ENCODE peak calls at places on chromosomes 5 and 9, in eight cellular contexts. G is MM.1S, F is GM23248, I is neural progenitor cell, A is K562, B is mammary epithelial cell, Q is kidney, R is adipocyte. X is an unnamed sample.

GRCh38 chr5:125277494-125278154 is 531.2 kb upstream of the ZNF608 start:
- DNase-seq in F (peak; percentile 88), G (no peak), Q (no peak), B (peak; percentile 95), A (no peak), I (no peak), R (peak; percentile 42), X (no peak)

GRCh38 chr9:89122944-89123343 is 55.7 kb downstream of the SHC3 start:
- DNase-seq in Q (no peak), I (no peak), B (peak; percentile 9), F (peak; percentile 54), R (peak; percentile 91), A (no peak), G (no peak), X (no peak)

GRCh38 chr9:16653491-16654407 is 216.7 kb downstream of the BNC2 start:
- DNase-seq in A (no peak), Q (no peak), F (no peak), G (peak; percentile 24), B (no peak), R (no peak), I (peak; percentile 9), X (no peak)

GRCh38 chr9:74125916-74126315 is 371.2 kb upstream of the RORB start:
- DNase-seq in Q (no peak), R (peak; percentile 1), B (no peak), G (no peak), I (peak; percentile 48), A (no peak), F (no peak), X (no peak)

GRCh38 chr5:170357853-170358497 is 31.2 kb downstream of the KCNMB1 start:
- DNase-seq in A (peak; percentile 58), F (no peak), I (no peak), B (no peak), R (no peak), Q (peak; percentile 82), G (no peak), X (no peak)

GRCh38 chr5:57937501-57937900 is 454.9 kb upstream of the ACTBL2 start:
- DNase-seq in G (no peak), I (no peak), R (peak; percentile 16), B (no peak), Q (no peak), F (no peak), A (no peak), X (no peak)

GRCh38 chr9:75653750-75654149 is 236.7 kb upstream of the PCSK5 start:
- DNase-seq in G (no peak), I (no peak), B (no peak), R (no peak), A (no peak), Q (no peak), F (no peak), X (no peak)

GRCh38 chr5:180170111-180170809 is 38.8 kb downstream of the RASGEF1C start:
- DNase-seq in F (no peak), G (no peak), B (no peak), Q (no peak), I (peak; percentile 19), R (no peak), A (no peak), X (peak; percentile 62)

GRCh38 chr9:12748016-12748415 is 26.8 kb upstream of the LURAP1L start:
- DNase-seq in B (peak; percentile 92), R (no peak), I (no peak), F (peak; percentile 81), A (no peak), G (no peak), Q (no peak), X (no peak)

GRCh38 chr9:110691002-110691549 is 22.5 kb downstream of the MUSK start:
- DNase-seq in F (peak; percentile 18), G (no peak), B (no peak), A (peak; percentile 9), I (no peak), R (no peak), Q (no peak), X (no peak)

GRCh38 chr5:88544616-88545150 is 276.0 kb upstream of the TMEM161B start:
- DNase-seq in F (no peak), I (peak; percentile 5), G (no peak), Q (no peak), B (no peak), A (no peak), R (no peak), X (no peak)

GRCh38 chr5:155260798-155261197 is 247.2 kb downstream of the KIF4B start:
- DNase-seq in F (no peak), I (peak; percentile 70), A (peak; percentile 7), R (no peak), B (no peak), Q (no peak), G (peak; percentile 83), X (peak; percentile 69)

GRCh38 chr9:99162759-99163364 is 57.9 kb downstream of the TGFBR1 start:
- DNase-seq in R (peak; percentile 84), I (peak; percentile 56), Q (no peak), B (no peak), G (peak; percentile 63), F (peak; percentile 66), A (peak; percentile 37), X (no peak)

GRCh38 chr5:150217041-150217440 is 27.2 kb downstream of the SLC6A7 start:
- DNase-seq in G (no peak), I (no peak), R (no peak), A (no peak), B (no peak), F (no peak), Q (no peak), X (no peak)

GRCh38 chr9:76373173-76373771 is 21.0 kb downstream of the RFK start:
- DNase-seq in B (peak; percentile 68), G (no peak), I (no peak), F (peak; percentile 75), Q (no peak), A (no peak), R (peak; percentile 34), X (no peak)

GRCh38 chr5:88459971-88460370 is 191.3 kb upstream of the TMEM161B start:
- DNase-seq in B (no peak), F (no peak), I (no peak), G (no peak), R (no peak), Q (no peak), A (no peak), X (no peak)

GRCh38 chr9:114363424-114363823 is 24.4 kb downstream of the AKNA start:
- DNase-seq in B (no peak), F (no peak), Q (peak; percentile 25), R (no peak), I (no peak), A (no peak), G (no peak), X (no peak)

GRCh38 chr5:95717439-95717838 is 13.7 kb upstream of the RHOBTB3 start:
- DNase-seq in I (no peak), G (no peak), R (no peak), F (no peak), Q (no peak), B (no peak), A (no peak), X (no peak)

GRCh38 chr5:170636206-170636605 is 132.4 kb downstream of the KCNIP1 start:
- DNase-seq in I (no peak), F (no peak), A (no peak), R (no peak), B (no peak), G (no peak), Q (no peak), X (peak; percentile 17)

GRCh38 chr5:149594206-149594895 is 13.1 kb downstream of the ARHGEF37 start:
- DNase-seq in R (peak; percentile 31), B (no peak), I (no peak), G (no peak), F (no peak), A (no peak), Q (no peak), X (peak; percentile 2)

GRCh38 chr9:134932656-134933055 is 14.9 kb upstream of the FCN1 start:
- DNase-seq in F (no peak), I (no peak), B (no peak), A (no peak), R (no peak), G (no peak), Q (no peak), X (no peak)
- H3K4me3 ChIP-seq in F (no peak overlapping the region), I (no peak overlapping the region), B (no peak overlapping the region), A (no peak overlapping the region), R (no peak overlapping the region), G (no peak overlapping the region), Q (no peak overlapping the region), X (no peak overlapping the region)

GRCh38 chr5:147860641-147861025 is 17.9 kb upstream of the SCGB3A2 start:
- DNase-seq in I (no peak), F (no peak), R (no peak), G (no peak), Q (no peak), B (no peak), A (no peak), X (peak; percentile 54)
- H3K4me1 ChIP-seq in I (peaks cover 8% of the 10 kb centered on the region), F (no peaks in the 10 kb centered on the region), R (peaks cover 3% of the 10 kb centered on the region), G (peaks cover 5% of the 10 kb centered on the region), Q (no peaks in the 10 kb centered on the region), B (no peaks in the 10 kb centered on the region), A (no peaks in the 10 kb centered on the region), X (peaks cover 2% of the 10 kb centered on the region)

GRCh38 chr5:173972844-173973613 is 15.9 kb upstream of the C5orf47 start:
- DNase-seq in I (peak; percentile 91), G (peak; percentile 67), B (peak; percentile 54), F (peak; percentile 83), R (peak; percentile 94), A (peak; percentile 83), Q (peak; percentile 88), X (peak; percentile 95)
- H3K9ac ChIP-seq in I (no peak overlapping the region), G (peak overlapping the region; percentile 18), B (no peak overlapping the region), F (peak overlapping the region; percentile 69), R (peak overlapping the region; percentile 68), A (peak overlapping the region; percentile 81), Q (peak overlapping the region; percentile 71), X (no peak overlapping the region)

GRCh38 chr5:10366310-10367297 is 13.1 kb downstream of the MARCHF6 start:
- DNase-seq in Q (no peak), F (peak; percentile 85), I (no peak), R (peak; percentile 87), G (no peak), B (peak; percentile 72), A (no peak), X (no peak)

GRCh38 chr5:10367586-10367985 is 14.1 kb downstream of the MARCHF6 start:
- DNase-seq in R (peak; percentile 20), I (no peak), B (no peak), F (peak; percentile 7), Q (no peak), A (no peak), G (no peak), X (no peak)

GRCh38 chr5:10363519-10364185 is 10.2 kb downstream of the MARCHF6 start:
- DNase-seq in R (no peak), A (no peak), F (no peak), G (no peak), B (no peak), I (no peak), Q (no peak), X (no peak)

GRCh38 chr5:10365800-10366199 is 12.3 kb downstream of the MARCHF6 start:
- DNase-seq in F (no peak), I (no peak), G (no peak), R (no peak), B (no peak), Q (no peak), A (no peak), X (no peak)

DNA sequence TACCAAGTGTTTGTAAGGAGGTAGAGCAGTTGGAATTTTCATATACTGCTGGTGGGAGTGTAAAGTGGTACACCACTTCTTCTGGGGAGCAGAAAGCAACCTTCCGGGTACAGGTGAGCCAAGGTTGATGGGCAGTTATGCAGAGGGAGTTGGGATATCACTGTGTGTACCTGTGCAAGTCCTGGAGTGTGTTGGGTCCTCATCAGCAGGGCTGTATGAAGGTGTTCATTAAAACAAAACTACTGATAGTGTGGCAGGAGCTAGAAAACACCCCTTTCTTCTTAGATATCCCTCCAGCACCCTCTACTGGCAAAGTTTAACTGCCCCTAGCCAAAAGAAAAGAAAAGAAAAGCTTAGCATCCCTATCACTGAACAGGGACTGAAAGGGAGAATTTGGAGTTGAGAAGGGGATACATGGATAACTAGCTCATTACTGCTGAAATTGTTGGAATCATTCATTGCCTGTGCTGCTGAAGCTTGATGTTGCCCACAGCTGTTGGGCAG is 10.7 kb downstream of the MARCHF6 start:
- DNase-seq in R (no peak), G (peak; percentile 44), I (no peak), Q (no peak), B (peak; percentile 41), F (no peak), A (peak; percentile 60), X (no peak)
- H3K4me3 ChIP-seq in R (no peak overlapping the region), G (no peak overlapping the region), I (no peak overlapping the region), Q (no peak overlapping the region), B (no peak overlapping the region), F (no peak overlapping the region), A (no peak overlapping the region), X (no peak overlapping the region)